ENCODE peak calls at places on chromosomes 13 and 19, in five cellular contexts. One of them, this sample, is unnamed.

GRCh38 chr19:11264452-11265176 is 2.3 kb upstream of the DOCK6 start:
- DNase-seq in GM23338: peak
- DNase-seq in astrocyte: no peak
- DNase-seq in hepatocyte: peak
- DNase-seq in PC-3: no peak
- DNase-seq in this sample: no peak

GRCh38 chr19:4337906-4338440 is 654 bp downstream of the STAP2 start:
- DNase-seq in astrocyte: peak
- DNase-seq in hepatocyte: peak
- DNase-seq in GM23338: peak
- DNase-seq in PC-3: peak
- DNase-seq in this sample: peak

GRCh38 chr13:45718992-45719391 is 16.9 kb downstream of the CBY2 start:
- DNase-seq in hepatocyte: no peak
- DNase-seq in astrocyte: peak
- DNase-seq in GM23338: peak
- DNase-seq in PC-3: peak
- DNase-seq in this sample: peak

GRCh38 chr19:47186337-47187022 is 44.5 kb downstream of the BBC3 start:
- DNase-seq in GM23338: no peak
- DNase-seq in hepatocyte: no peak
- DNase-seq in astrocyte: no peak
- DNase-seq in PC-3: no peak
- DNase-seq in this sample: no peak

GRCh38 chr19:18486746-18487145 is 35.1 kb downstream of the ELL start:
- DNase-seq in hepatocyte: no peak
- DNase-seq in GM23338: no peak
- DNase-seq in astrocyte: no peak
- DNase-seq in PC-3: no peak
- DNase-seq in this sample: no peak

GRCh38 chr13:30125422-30126073 is 181.8 kb downstream of the KATNAL1 start:
- DNase-seq in PC-3: peak
- DNase-seq in astrocyte: peak
- DNase-seq in GM23338: no peak
- DNase-seq in hepatocyte: peak
- DNase-seq in this sample: no peak

GRCh38 chr13:28495586-28496564 is 947 bp upstream of the FLT1 start:
- DNase-seq in astrocyte: no peak
- DNase-seq in hepatocyte: no peak
- DNase-seq in GM23338: peak
- DNase-seq in PC-3: no peak
- DNase-seq in this sample: no peak

GRCh38 chr19:47232422-47233211 is 1.6 kb upstream of the BBC3 start:
- DNase-seq in PC-3: peak
- DNase-seq in astrocyte: peak
- DNase-seq in hepatocyte: no peak
- DNase-seq in GM23338: no peak
- DNase-seq in this sample: no peak

GRCh38 chr19:2221250-2221831 is 14.8 kb downstream of the PLEKHJ1 start:
- DNase-seq in PC-3: no peak
- DNase-seq in hepatocyte: no peak
- DNase-seq in GM23338: no peak
- DNase-seq in astrocyte: no peak
- DNase-seq in this sample: no peak

GRCh38 chr13:50512602-50513527 is 330.6 kb downstream of the DLEU7 start:
- DNase-seq in GM23338: no peak
- DNase-seq in hepatocyte: peak
- DNase-seq in PC-3: peak
- DNase-seq in astrocyte: peak
- DNase-seq in this sample: peak
- H3K27ac ChIP-seq in GM23338: no peak
- H3K27ac ChIP-seq in hepatocyte: peak
- H3K27ac ChIP-seq in PC-3: peak
- H3K27ac ChIP-seq in astrocyte: no peak
- H3K27ac ChIP-seq in this sample: peak

GRCh38 chr19:42168206-42168605 is 36.0 kb upstream of the POU2F2 start:
- DNase-seq in hepatocyte: no peak
- DNase-seq in PC-3: no peak
- DNase-seq in GM23338: no peak
- DNase-seq in astrocyte: no peak
- DNase-seq in this sample: no peak
- H2AFZ ChIP-seq in hepatocyte: no peak
- H2AFZ ChIP-seq in PC-3: no peak
- H2AFZ ChIP-seq in GM23338: no peak
- H2AFZ ChIP-seq in astrocyte: no peak
- H2AFZ ChIP-seq in this sample: no peak

GRCh38 chr19:45402469-45403070 is 2.3 kb downstream of the PPP1R13L start:
- DNase-seq in PC-3: no peak
- DNase-seq in GM23338: peak
- DNase-seq in hepatocyte: peak
- DNase-seq in astrocyte: no peak
- DNase-seq in this sample: peak
- TF ChIP-seq CTCF in PC-3: no peak
- TF ChIP-seq CTCF in GM23338: peak
- TF ChIP-seq CTCF in hepatocyte: peak
- TF ChIP-seq CTCF in astrocyte: no peak
- TF ChIP-seq CTCF in this sample: peak

DNA sequence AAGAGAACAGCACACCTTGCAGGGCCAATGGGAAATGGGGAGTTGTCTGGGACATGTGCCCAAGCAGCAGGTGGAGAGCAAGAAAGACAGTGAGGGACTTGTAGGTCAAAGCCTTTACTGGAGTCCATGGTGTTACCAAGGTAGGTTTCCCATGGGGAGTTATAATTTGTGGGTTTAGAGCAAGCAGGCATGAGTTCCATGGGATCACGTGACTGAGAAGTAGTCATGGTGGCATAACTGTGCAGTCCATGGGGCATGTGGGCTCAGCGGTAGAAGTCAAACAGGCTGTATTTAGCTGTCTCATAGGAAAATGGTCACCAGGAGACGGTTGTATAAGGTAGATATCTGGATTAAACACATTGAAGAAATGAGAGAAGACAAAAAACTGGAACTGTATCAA is 715.1 kb downstream of the SLITRK1 start:
- DNase-seq in GM23338: no peak
- DNase-seq in hepatocyte: no peak
- DNase-seq in astrocyte: no peak
- DNase-seq in PC-3: no peak
- DNase-seq in this sample: no peak
- H3K27ac ChIP-seq in GM23338: no peak
- H3K27ac ChIP-seq in hepatocyte: no peak
- H3K27ac ChIP-seq in astrocyte: no peak
- H3K27ac ChIP-seq in PC-3: no peak
- H3K27ac ChIP-seq in this sample: no peak

GRCh38 chr19:39865953-39866352 is 19.8 kb upstream of the FBL start:
- DNase-seq in PC-3: no peak
- DNase-seq in hepatocyte: no peak
- DNase-seq in GM23338: no peak
- DNase-seq in astrocyte: no peak
- DNase-seq in this sample: no peak
- H2AFZ ChIP-seq in PC-3: no peak
- H2AFZ ChIP-seq in hepatocyte: no peak
- H2AFZ ChIP-seq in GM23338: no peak
- H2AFZ ChIP-seq in astrocyte: no peak
- H2AFZ ChIP-seq in this sample: no peak

DNA sequence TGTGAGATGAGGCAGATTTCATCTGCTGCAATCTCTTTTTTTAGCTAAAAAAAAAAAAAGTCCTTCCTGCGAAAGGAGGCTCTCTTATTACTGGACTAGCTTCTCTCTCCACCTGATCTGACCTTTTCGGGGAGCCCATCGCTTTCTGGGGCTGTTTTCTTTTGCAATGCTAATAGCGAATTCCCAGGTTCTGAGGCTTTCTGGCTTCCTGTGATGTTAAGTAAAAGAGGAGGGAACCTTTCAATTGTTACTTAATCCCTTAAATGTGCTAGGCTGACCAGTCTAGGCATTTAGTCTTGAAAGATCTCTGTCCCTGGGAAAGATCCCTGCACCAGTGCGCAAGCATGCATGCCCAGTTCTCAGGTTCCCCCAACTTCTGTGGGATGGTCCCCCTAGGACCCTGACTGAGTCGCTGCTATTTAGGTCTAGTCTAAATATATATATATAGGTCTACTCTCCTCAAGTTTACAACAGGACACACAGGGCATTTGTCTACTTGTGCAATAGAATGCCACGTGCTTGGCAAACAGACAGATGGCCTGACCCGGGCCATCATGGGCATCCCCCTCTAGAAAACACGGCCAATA is 224.7 kb downstream of the ZNF536 start:
- DNase-seq in PC-3: no peak
- DNase-seq in GM23338: peak
- DNase-seq in hepatocyte: no peak
- DNase-seq in astrocyte: no peak
- DNase-seq in this sample: peak
- TF ChIP-seq CTCF in PC-3: no peak
- TF ChIP-seq CTCF in GM23338: no peak
- TF ChIP-seq CTCF in hepatocyte: no peak
- TF ChIP-seq CTCF in astrocyte: no peak
- TF ChIP-seq CTCF in this sample: no peak

GRCh38 chr13:36973009-36973408 is 26.1 kb downstream of the ALG5 start:
- DNase-seq in astrocyte: no peak
- DNase-seq in PC-3: no peak
- DNase-seq in GM23338: no peak
- DNase-seq in hepatocyte: no peak
- DNase-seq in this sample: no peak

GRCh38 chr13:36979361-36980040 is 19.6 kb downstream of the ALG5 start:
- DNase-seq in PC-3: no peak
- DNase-seq in hepatocyte: no peak
- DNase-seq in astrocyte: peak
- DNase-seq in GM23338: no peak
- DNase-seq in this sample: no peak

GRCh38 chr13:36973621-36974268 is 25.4 kb downstream of the ALG5 start:
- DNase-seq in astrocyte: no peak
- DNase-seq in GM23338: no peak
- DNase-seq in PC-3: no peak
- DNase-seq in hepatocyte: no peak
- DNase-seq in this sample: no peak

DNA sequence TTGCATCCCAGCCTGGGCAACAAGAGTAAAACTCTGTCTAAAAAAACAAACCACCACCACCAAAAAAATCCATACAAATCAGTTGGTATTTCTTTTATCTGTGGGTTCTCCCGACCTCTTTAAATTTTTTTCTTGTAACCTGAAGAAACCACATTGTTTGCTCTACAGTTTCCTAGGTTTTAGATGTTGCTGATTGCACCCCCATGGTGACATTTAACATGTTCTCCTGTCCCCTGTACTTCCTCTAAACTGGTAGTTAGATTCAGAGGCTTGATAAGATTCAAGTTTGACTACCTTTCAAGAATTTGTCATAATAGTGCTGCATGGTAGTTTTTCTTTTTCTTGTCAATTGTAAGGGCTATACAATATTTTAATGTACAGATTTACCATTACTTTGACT is 24.0 kb downstream of the ALG5 start:
- DNase-seq in hepatocyte: no peak
- DNase-seq in PC-3: no peak
- DNase-seq in astrocyte: no peak
- DNase-seq in GM23338: peak
- DNase-seq in this sample: no peak
- H3K27ac ChIP-seq in hepatocyte: no peak
- H3K27ac ChIP-seq in PC-3: no peak
- H3K27ac ChIP-seq in astrocyte: no peak
- H3K27ac ChIP-seq in GM23338: no peak
- H3K27ac ChIP-seq in this sample: no peak